ENCODE peak calls at places on chromosome 10, in four cellular contexts. One of them, this sample, is unnamed.

GRCh38 chr10:124383496-124383895 is 35.2 kb downstream of the OAT start:
- DNase-seq in astrocyte: no peak
- DNase-seq in HuH-7: no peak
- DNase-seq in substantia nigra: no peak
- DNase-seq in this sample: no peak

GRCh38 chr10:15329437-15329836 is 41.7 kb downstream of the FAM171A1 start:
- DNase-seq in HuH-7: no peak
- DNase-seq in substantia nigra: no peak
- DNase-seq in astrocyte: no peak
- DNase-seq in this sample: no peak

GRCh38 chr10:72625276-72625607 is 637 bp downstream of the MICU1 start:
- DNase-seq in astrocyte: no peak
- DNase-seq in substantia nigra: no peak
- DNase-seq in HuH-7: no peak
- DNase-seq in this sample: no peak

GRCh38 chr10:72663971-72664370 is 28.0 kb upstream of the MCU start:
- DNase-seq in astrocyte: no peak
- DNase-seq in HuH-7: no peak
- DNase-seq in substantia nigra: no peak
- DNase-seq in this sample: no peak

GRCh38 chr10:44888861-44889260 is 22.3 kb upstream of the TMEM72 start:
- DNase-seq in HuH-7: no peak
- DNase-seq in astrocyte: no peak
- DNase-seq in substantia nigra: no peak
- DNase-seq in this sample: no peak

GRCh38 chr10:106682175-106682574 is 482.3 kb downstream of the SORCS1 start:
- DNase-seq in substantia nigra: no peak
- DNase-seq in astrocyte: no peak
- DNase-seq in HuH-7: no peak
- DNase-seq in this sample: no peak

GRCh38 chr10:52818019-52818418 is 45.4 kb upstream of the MBL2 start:
- DNase-seq in substantia nigra: no peak
- DNase-seq in HuH-7: no peak
- DNase-seq in astrocyte: peak; percentile 27
- DNase-seq in this sample: no peak

GRCh38 chr10:1492641-1493040 is 244.7 kb downstream of the ADARB2 start:
- DNase-seq in HuH-7: no peak
- DNase-seq in astrocyte: no peak
- DNase-seq in substantia nigra: no peak
- DNase-seq in this sample: no peak

GRCh38 chr10:7484456-7485266 is 73.8 kb upstream of the SFMBT2 start:
- DNase-seq in astrocyte: no peak
- DNase-seq in HuH-7: no peak
- DNase-seq in substantia nigra: no peak
- DNase-seq in this sample: no peak

GRCh38 chr10:71243756-71244637 is 31.6 kb downstream of the UNC5B start:
- DNase-seq in substantia nigra: no peak
- DNase-seq in HuH-7: no peak
- DNase-seq in astrocyte: no peak
- DNase-seq in this sample: no peak

GRCh38 chr10:95478935-95479334 is 82.2 kb downstream of the SORBS1 start:
- DNase-seq in astrocyte: no peak
- DNase-seq in HuH-7: no peak
- DNase-seq in substantia nigra: no peak
- DNase-seq in this sample: no peak

GRCh38 chr10:35271086-35271834 is 65.0 kb upstream of the CCNY start:
- DNase-seq in HuH-7: no peak
- DNase-seq in substantia nigra: no peak
- DNase-seq in astrocyte: peak; percentile 10
- DNase-seq in this sample: no peak

GRCh38 chr10:92965314-92965713 is 95.3 kb upstream of the CYP26C1 start:
- DNase-seq in HuH-7: no peak
- DNase-seq in astrocyte: peak; percentile 37
- DNase-seq in substantia nigra: no peak
- DNase-seq in this sample: no peak

GRCh38 chr10:89156161-89156560 is 51.0 kb downstream of the CH25H start:
- DNase-seq in substantia nigra: no peak
- DNase-seq in HuH-7: no peak
- DNase-seq in astrocyte: no peak
- DNase-seq in this sample: no peak

GRCh38 chr10:80273523-80274170 is 15.8 kb downstream of the MAT1A start:
- DNase-seq in HuH-7: no peak
- DNase-seq in substantia nigra: no peak
- DNase-seq in astrocyte: no peak
- DNase-seq in this sample: no peak

GRCh38 chr10:132881186-132881920 is 61.0 kb downstream of the CFAP46 start:
- DNase-seq in astrocyte: no peak
- DNase-seq in HuH-7: no peak
- DNase-seq in substantia nigra: no peak
- DNase-seq in this sample: no peak

GRCh38 chr10:62817763-62818425 is 1.7 kb upstream of the EGR2 start:
- DNase-seq in HuH-7: peak; percentile 85
- DNase-seq in substantia nigra: peak; percentile 43
- DNase-seq in astrocyte: peak; percentile 65
- DNase-seq in this sample: peak; percentile 70

GRCh38 chr10:109997233-109997632 is 10.6 kb upstream of the ADD3 start:
- DNase-seq in HuH-7: no peak
- DNase-seq in substantia nigra: no peak
- DNase-seq in astrocyte: no peak
- DNase-seq in this sample: no peak

GRCh38 chr10:5400843-5401242 is 3.8 kb downstream of the TUBAL3 start:
- DNase-seq in HuH-7: no peak
- DNase-seq in astrocyte: no peak
- DNase-seq in substantia nigra: no peak
- DNase-seq in this sample: no peak

GRCh38 chr10:1043532-1043995 is 5.4 kb downstream of the IDI1 start:
- DNase-seq in astrocyte: no peak
- DNase-seq in HuH-7: no peak
- DNase-seq in substantia nigra: no peak
- DNase-seq in this sample: no peak

GRCh38 chr10:26725837-26726727 is 28.6 kb downstream of the PDSS1 start:
- DNase-seq in astrocyte: peak; percentile 60
- DNase-seq in HuH-7: peak; percentile 44
- DNase-seq in substantia nigra: peak; percentile 47
- DNase-seq in this sample: peak; percentile 21

GRCh38 chr10:79347894-79348639 is 798 bp downstream of the PPIF start:
- DNase-seq in astrocyte: peak; percentile 51
- DNase-seq in substantia nigra: no peak
- DNase-seq in HuH-7: peak; percentile 36
- DNase-seq in this sample: no peak

GRCh38 chr10:55374060-55374459 is 573.0 kb upstream of the PCDH15 start:
- DNase-seq in astrocyte: no peak
- DNase-seq in HuH-7: no peak
- DNase-seq in substantia nigra: no peak
- DNase-seq in this sample: no peak

GRCh38 chr10:78535716-78536218 is 502.1 kb downstream of the RPS24 start:
- DNase-seq in substantia nigra: no peak
- DNase-seq in HuH-7: no peak
- DNase-seq in astrocyte: no peak
- DNase-seq in this sample: no peak

GRCh38 chr10:43863859-43864591 is 215.3 kb upstream of the ZNF32 start:
- DNase-seq in astrocyte: peak; percentile 90
- DNase-seq in substantia nigra: no peak
- DNase-seq in HuH-7: no peak
- DNase-seq in this sample: no peak

GRCh38 chr10:127186846-127187245 is 9.5 kb downstream of the INSYN2A start:
- DNase-seq in substantia nigra: no peak
- DNase-seq in HuH-7: no peak
- DNase-seq in astrocyte: no peak
- DNase-seq in this sample: no peak

GRCh38 chr10:127354992-127355391 is 158.6 kb upstream of the INSYN2A start:
- DNase-seq in HuH-7: peak; percentile 35
- DNase-seq in astrocyte: no peak
- DNase-seq in substantia nigra: no peak
- DNase-seq in this sample: no peak

GRCh38 chr10:77927343-77928256 is 1.0 kb upstream of the DLG5 start:
- DNase-seq in substantia nigra: no peak
- DNase-seq in HuH-7: no peak
- DNase-seq in astrocyte: no peak
- DNase-seq in this sample: no peak

GRCh38 chr10:32981760-32982159 is 23.7 kb upstream of the ITGB1 start:
- DNase-seq in substantia nigra: no peak
- DNase-seq in astrocyte: peak; percentile 70
- DNase-seq in HuH-7: no peak
- DNase-seq in this sample: no peak

GRCh38 chr10:125605167-125605566 is 77.8 kb downstream of the TEX36 start:
- DNase-seq in HuH-7: no peak
- DNase-seq in astrocyte: peak; percentile 46
- DNase-seq in substantia nigra: no peak
- DNase-seq in this sample: no peak

GRCh38 chr10:19003341-19003740 is 45.3 kb upstream of the MALRD1 start:
- DNase-seq in HuH-7: no peak
- DNase-seq in astrocyte: no peak
- DNase-seq in substantia nigra: no peak
- DNase-seq in this sample: no peak

GRCh38 chr10:12710594-12711343 is 290.7 kb downstream of the CCDC3 start:
- DNase-seq in astrocyte: peak; percentile 56
- DNase-seq in HuH-7: peak; percentile 61
- DNase-seq in substantia nigra: peak; percentile 55
- DNase-seq in this sample: peak; percentile 82

GRCh38 chr10:15169555-15170407 is 1.3 kb upstream of the NMT2 start:
- DNase-seq in HuH-7: no peak
- DNase-seq in substantia nigra: no peak
- DNase-seq in astrocyte: no peak
- DNase-seq in this sample: no peak

GRCh38 chr10:1061930-1062769 is 6.0 kb downstream of the WDR37 start:
- DNase-seq in substantia nigra: no peak
- DNase-seq in HuH-7: no peak
- DNase-seq in astrocyte: peak; percentile 85
- DNase-seq in this sample: no peak

GRCh38 chr10:37732685-37733084 is 124.7 kb downstream of the ZNF248 start:
- DNase-seq in astrocyte: no peak
- DNase-seq in HuH-7: no peak
- DNase-seq in substantia nigra: no peak
- DNase-seq in this sample: no peak

GRCh38 chr10:6314620-6315205 is 112.0 kb downstream of the PFKFB3 start:
- DNase-seq in HuH-7: no peak
- DNase-seq in astrocyte: no peak
- DNase-seq in substantia nigra: no peak
- DNase-seq in this sample: no peak

GRCh38 chr10:44377651-44378310 is 7.1 kb downstream of the CXCL12 start:
- DNase-seq in substantia nigra: no peak
- DNase-seq in HuH-7: no peak
- DNase-seq in astrocyte: no peak
- DNase-seq in this sample: no peak

GRCh38 chr10:1424648-1425047 is 312.7 kb downstream of the ADARB2 start:
- DNase-seq in HuH-7: no peak
- DNase-seq in astrocyte: no peak
- DNase-seq in substantia nigra: no peak
- DNase-seq in this sample: no peak

GRCh38 chr10:43594944-43595589 is 11.2 kb upstream of the ZNF485 start:
- DNase-seq in substantia nigra: no peak
- DNase-seq in HuH-7: no peak
- DNase-seq in astrocyte: no peak
- DNase-seq in this sample: no peak